ENCODE peak calls at places on chromosomes 1 and 21, in four cellular contexts. B is upper lobe of right lung, W is uterus, T is fibroblast of mammary gland. J is an unnamed sample.

GRCh38 chr1:54249798-54250497 is 50.0 kb downstream of the MRPL37 start:
- DNase-seq in B (no peak), W (no peak), T (peak), J (no peak)

GRCh38 chr1:215728206-215728605 is 161.1 kb downstream of the KCTD3 start:
- DNase-seq in B (no peak), W (no peak), T (no peak), J (no peak)

GRCh38 chr1:6205849-6206845 is at the start of gene RNF207:
- DNase-seq in B (peak), W (peak), T (peak), J (peak)

GRCh38 chr1:46556822-46557221 is 5.4 kb upstream of the KNCN start:
- DNase-seq in B (peak), W (no peak), T (peak), J (no peak)

GRCh38 chr1:157994704-157995540 is 1.5 kb downstream of the KIRREL1 start:
- DNase-seq in B (no peak), W (peak), T (peak), J (no peak)

GRCh38 chr1:59707216-59707615 is 107.5 kb upstream of the HOOK1 start:
- DNase-seq in B (no peak), W (peak), T (peak), J (no peak)

GRCh38 chr1:201551877-201552731 is 13.2 kb downstream of the NAV1 start:
- DNase-seq in B (no peak), W (no peak), T (peak), J (no peak)

GRCh38 chr1:4101434-4102150 is 201.5 kb upstream of the C1orf174 start:
- DNase-seq in B (peak), W (no peak), T (no peak), J (no peak)

GRCh38 chr1:14704846-14705245 is 106.4 kb downstream of the KAZN start:
- DNase-seq in B (no peak), W (no peak), T (no peak), J (no peak)

GRCh38 chr1:171083222-171083621 is 7.5 kb upstream of the FMO3 start:
- DNase-seq in B (no peak), W (no peak), T (no peak), J (no peak)

GRCh38 chr1:218591966-218592365 is 246.8 kb downstream of the TGFB2 start:
- DNase-seq in B (no peak), W (no peak), T (no peak), J (no peak)

GRCh38 chr1:34858901-34859441 is 578 bp downstream of the SMIM12 start:
- DNase-seq in B (no peak), W (peak), T (peak), J (no peak)

GRCh38 chr1:202046748-202047708 is 36.6 kb downstream of the ELF3 start:
- DNase-seq in B (no peak), W (no peak), T (no peak), J (no peak)

GRCh38 chr1:234605983-234606730 is 3.8 kb downstream of the IRF2BP2 start:
- DNase-seq in B (no peak), W (no peak), T (peak), J (no peak)

GRCh38 chr1:81484284-81484683 is 316.4 kb upstream of the ADGRL2 start:
- DNase-seq in B (no peak), W (no peak), T (no peak), J (no peak)

GRCh38 chr21:41459884-41460534 is 34.0 kb downstream of the MX1 start:
- DNase-seq in B (no peak), W (no peak), T (no peak), J (no peak)

GRCh38 chr21:41453761-41454160 is 27.7 kb downstream of the MX1 start:
- DNase-seq in B (no peak), W (no peak), T (no peak), J (no peak)

GRCh38 chr21:41460578-41461527 is 34.8 kb downstream of the MX1 start:
- DNase-seq in B (peak), W (peak), T (peak), J (peak)

GRCh38 chr21:41458559-41458958 is 32.5 kb downstream of the MX1 start:
- DNase-seq in B (no peak), W (no peak), T (no peak), J (no peak)

DNA sequence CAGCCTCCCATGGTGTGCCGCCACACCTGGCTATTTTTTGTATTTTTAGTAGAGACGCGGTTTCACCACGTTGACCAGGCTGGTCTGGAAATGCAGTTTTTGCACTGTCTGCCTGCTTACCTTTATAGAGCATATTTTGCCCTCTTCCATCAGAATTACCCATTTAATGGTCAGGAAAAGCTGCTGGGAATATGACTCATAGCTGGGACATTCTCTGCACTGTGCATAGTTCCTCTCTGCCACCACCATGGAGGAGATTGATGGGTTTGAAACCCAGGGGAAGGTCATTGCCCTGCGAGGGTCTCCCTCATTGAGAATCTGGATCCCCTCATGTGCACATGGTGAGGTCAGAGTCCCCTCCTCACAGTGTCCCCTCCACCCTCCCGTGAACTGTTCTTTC is 32.1 kb downstream of the MX1 start:
- DNase-seq in B (no peak), W (no peak), T (no peak), J (no peak)
- TF ChIP-seq CTCF in B (no peak), W (no peak), T (no peak), J (no peak)

GRCh38 chr1:239952348-239953307 is 139.1 kb upstream of the FMN2 start:
- DNase-seq in B (no peak), W (no peak), T (peak), J (peak)
- TF ChIP-seq CTCF in B (peak), W (no peak), T (peak), J (peak)

DNA sequence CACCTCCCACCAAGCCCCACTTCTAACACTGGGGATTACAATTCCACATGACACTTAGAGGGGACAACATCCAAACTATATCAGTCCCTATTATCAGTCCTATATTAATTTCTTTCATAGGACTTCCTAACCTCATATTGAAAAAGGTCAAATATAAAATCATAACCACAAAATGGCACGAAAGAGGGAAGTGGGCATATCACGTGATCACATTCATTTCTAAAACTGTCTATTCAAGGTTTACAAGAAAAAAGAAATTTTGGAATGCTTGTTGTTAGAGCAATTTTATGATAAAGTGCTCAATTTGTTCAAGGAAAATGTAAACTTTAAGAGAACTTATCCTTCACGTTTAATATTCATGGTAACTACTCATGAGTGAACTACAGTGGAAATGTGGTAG is 13.2 kb upstream of the CDC7 start:
- DNase-seq in B (no peak), W (no peak), T (no peak), J (no peak)
- TF ChIP-seq CTCF in B (no peak), W (no peak), T (no peak), J (no peak)

GRCh38 chr1:115767403-115767802 is 1.1 kb downstream of the CASQ2 start:
- DNase-seq in B (no peak), W (no peak), T (no peak), J (no peak)

GRCh38 chr1:115765091-115765490 is 3.4 kb downstream of the CASQ2 start:
- DNase-seq in B (no peak), W (no peak), T (no peak), J (no peak)

GRCh38 chr1:115762792-115763191 is 5.7 kb downstream of the CASQ2 start:
- DNase-seq in B (no peak), W (no peak), T (no peak), J (no peak)

GRCh38 chr1:115761601-115762302 is 6.8 kb downstream of the CASQ2 start:
- DNase-seq in B (no peak), W (no peak), T (peak), J (no peak)

GRCh38 chr1:115764541-115764940 is 4.0 kb downstream of the CASQ2 start:
- DNase-seq in B (no peak), W (no peak), T (peak), J (no peak)
- TF ChIP-seq CTCF in B (peak), W (peak), T (peak), J (no peak)

GRCh38 chr1:180421614-180422013 is 80.8 kb downstream of the ACBD6 start:
- DNase-seq in B (no peak), W (no peak), T (no peak), J (no peak)

GRCh38 chr1:180412583-180412982 is 89.8 kb downstream of the ACBD6 start:
- DNase-seq in B (no peak), W (no peak), T (no peak), J (no peak)

GRCh38 chr1:180415985-180416633 is 86.3 kb downstream of the ACBD6 start:
- DNase-seq in B (no peak), W (no peak), T (peak), J (no peak)
- TF ChIP-seq CTCF in B (peak), W (peak), T (peak), J (peak)

GRCh38 chr1:33713058-33713877 is 150.6 kb upstream of the HMGB4 start:
- DNase-seq in B (no peak), W (no peak), T (no peak), J (no peak)
- TF ChIP-seq CTCF in B (no peak), W (no peak), T (no peak), J (no peak)

GRCh38 chr1:154557248-154557938 is 1.1 kb downstream of the UBE2Q1 start:
- DNase-seq in B (no peak), W (no peak), T (no peak), J (no peak)
- TF ChIP-seq CTCF in B (no peak), W (no peak), T (no peak), J (no peak)

GRCh38 chr1:30806381-30807317 is 49.1 kb upstream of the LAPTM5 start:
- DNase-seq in B (peak), W (no peak), T (no peak), J (no peak)

GRCh38 chr1:30807318-30808066 is 49.9 kb upstream of the LAPTM5 start:
- DNase-seq in B (peak), W (no peak), T (peak), J (no peak)

GRCh38 chr1:30809514-30810263 is 52.1 kb upstream of the LAPTM5 start:
- DNase-seq in B (no peak), W (no peak), T (peak), J (no peak)

GRCh38 chr1:30810416-30811105 is 53.0 kb upstream of the LAPTM5 start:
- DNase-seq in B (no peak), W (no peak), T (no peak), J (no peak)

GRCh38 chr1:30808067-30808662 is 50.6 kb upstream of the LAPTM5 start:
- DNase-seq in B (no peak), W (no peak), T (no peak), J (no peak)
- TF ChIP-seq CTCF in B (no peak), W (no peak), T (no peak), J (no peak)

J was measured in glutamatergic neuron.